ENCODE peak calls at places on chromosomes 11 and 22, in six cellular contexts. L, P, U, F, X and A are unnamed samples.
A peak's percentile ranks its signal among the peaks of the same experiment; 100 is the strongest.

GRCh38 chr11:36540998-36541397 is 26.8 kb upstream of the RAG1 start:
- DNase-seq in U (peak; percentile 22), F (peak; percentile 27), X (no peak), P (no peak), L (peak; percentile 14), A (peak; percentile 29)

GRCh38 chr11:77823775-77824174 is 2.8 kb downstream of the AAMDC start:
- DNase-seq in L (no peak), F (no peak), P (no peak), X (no peak), U (no peak), A (no peak)

GRCh38 chr22:31826443-31826842 is 72.6 kb downstream of the DEPDC5 start:
- DNase-seq in X (no peak), F (no peak), P (no peak), U (no peak), L (no peak), A (no peak)

GRCh38 chr22:40818192-40818746 is 877 bp downstream of the SLC25A17 start:
- DNase-seq in P (no peak), F (peak; percentile 55), X (no peak), U (peak; percentile 13), L (no peak), A (no peak)

GRCh38 chr22:36606114-36606513 is 77.1 kb upstream of the EIF3D start:
- DNase-seq in U (no peak), X (no peak), P (no peak), L (no peak), F (no peak), A (peak; percentile 27)

GRCh38 chr11:117229411-117229810 is 2.5 kb downstream of the PCSK7 start:
- DNase-seq in F (no peak), X (peak; percentile 61), U (no peak), L (no peak), P (no peak), A (no peak)

GRCh38 chr11:17401841-17402240 is 13.4 kb upstream of the KCNJ11 start:
- DNase-seq in L (no peak), P (no peak), X (no peak), U (no peak), F (no peak), A (no peak)

GRCh38 chr22:49271369-49271727 is 556.3 kb downstream of the BRD1 start:
- DNase-seq in U (no peak), L (no peak), F (no peak), P (no peak), X (no peak), A (no peak)

GRCh38 chr11:73344191-73344607 is 32.0 kb upstream of the RELT start:
- DNase-seq in F (no peak), X (peak; percentile 83), U (no peak), L (no peak), P (no peak), A (no peak)

GRCh38 chr11:134538793-134539192 is 126.8 kb upstream of the B3GAT1 start:
- DNase-seq in U (no peak), P (no peak), F (no peak), L (no peak), X (peak; percentile 50), A (no peak)

DNA sequence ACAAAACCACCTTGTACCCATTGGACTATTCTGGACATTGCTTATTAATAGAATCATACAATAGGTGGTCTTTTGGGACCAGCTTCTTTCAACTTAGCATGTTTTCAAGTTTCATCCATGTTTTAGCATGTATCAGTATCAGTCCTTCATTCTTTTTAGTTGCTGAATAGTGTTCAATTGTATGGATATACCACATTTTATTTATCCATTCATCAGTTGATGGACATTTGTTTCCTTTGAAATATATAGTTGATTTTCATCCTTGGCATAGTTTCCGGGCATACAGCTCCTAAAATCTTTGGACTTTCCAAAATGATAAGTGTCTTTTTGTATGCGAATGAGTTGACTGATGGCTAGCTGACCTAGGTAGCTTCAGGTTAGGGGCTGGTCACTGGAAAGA is 12.2 kb downstream of the PPP6R3 start:
- DNase-seq in U (no peak), F (no peak), X (no peak), L (no peak), P (no peak), A (no peak)
- H3K4me1 ChIP-seq in U (peaks cover 64% of the 10 kb centered on the region), F (peaks cover 50% of the 10 kb centered on the region), X (peaks cover 55% of the 10 kb centered on the region), L (peaks cover 61% of the 10 kb centered on the region), P (peaks cover 43% of the 10 kb centered on the region), A (peaks cover 26% of the 10 kb centered on the region)

GRCh38 chr11:66363805-66364535 is 7.6 kb downstream of the SLC29A2 start:
- DNase-seq in P (no peak), X (no peak), U (peak; percentile 69), L (peak; percentile 72), F (peak; percentile 68), A (peak; percentile 77)
- H3K27ac ChIP-seq in P (no peak overlapping the region), X (no peak overlapping the region), U (no peak overlapping the region), L (peak overlapping the region; percentile 23), F (no peak overlapping the region), A (no peak overlapping the region)

GRCh38 chr22:25672685-25673084 is 69.3 kb upstream of the MYO18B start:
- DNase-seq in L (no peak), U (no peak), P (no peak), F (no peak), X (no peak), A (no peak)
- H3K4me3 ChIP-seq in L (no peak overlapping the region), U (no peak overlapping the region), P (no peak overlapping the region), F (no peak overlapping the region), X (no peak overlapping the region), A (no peak overlapping the region)

DNA sequence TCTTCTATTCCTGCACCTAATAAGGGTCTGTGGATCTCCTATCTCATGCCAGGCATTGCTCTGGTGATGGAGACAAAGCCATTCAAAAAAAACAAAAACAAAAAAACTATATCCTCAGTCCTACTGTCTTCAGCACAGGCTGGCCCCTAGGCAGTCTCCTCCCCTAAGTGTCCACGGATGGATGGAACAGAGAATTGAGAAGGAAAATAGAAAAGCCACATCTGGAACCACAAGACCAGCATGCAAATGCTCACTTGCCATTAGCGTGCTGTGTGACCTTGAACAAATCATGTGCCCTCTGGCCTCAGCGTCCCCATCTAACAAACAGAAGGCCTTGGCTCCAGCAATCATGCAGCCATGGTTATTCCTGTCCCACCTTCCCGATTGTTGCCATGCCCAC is 32.7 kb upstream of the CD82 start:
- DNase-seq in L (no peak), F (no peak), P (no peak), U (no peak), X (no peak), A (no peak)
- H3K4me1 ChIP-seq in L (no peaks in the 10 kb centered on the region), F (no peaks in the 10 kb centered on the region), P (no peaks in the 10 kb centered on the region), U (no peaks in the 10 kb centered on the region), X (no peaks in the 10 kb centered on the region), A (no peaks in the 10 kb centered on the region)